ENCODE peak calls at places on chromosomes 2 and 18, in five cellular contexts. N is HT1080; C is endodermal cell; S is activated CD4-positive, alpha-beta T cell treated with anti-CD3 and anti-CD28 coated beads, Interleukin-2, amount 50 U/mL, for 24 hours; W is fibroblast of lung. Z is an unnamed sample.

GRCh38 chr2:149652925-149653324 is 65.3 kb upstream of the MMADHC start:
- DNase-seq in N (no peak), C (no peak), S (no peak), W (no peak), Z (no peak)

GRCh38 chr2:240142859-240143258 is 2.4 kb upstream of the OTOS start:
- DNase-seq in N (no peak), C (no peak), S (no peak), W (no peak), Z (no peak)

GRCh38 chr18:79910563-79910962 is 40.9 kb downstream of the SLC66A2 start:
- DNase-seq in N (no peak), C (no peak), S (no peak), W (no peak), Z (no peak)

GRCh38 chr2:176637497-176638166 is 368.4 kb downstream of the MTX2 start:
- DNase-seq in N (peak), C (peak), S (no peak), W (peak), Z (peak)

GRCh38 chr18:42045346-42045745 is 90.3 kb downstream of the PIK3C3 start:
- DNase-seq in N (peak), C (no peak), S (no peak), W (peak), Z (no peak)

GRCh38 chr18:58896268-58896667 is 31.6 kb downstream of the ZNF532 start:
- DNase-seq in N (no peak), C (no peak), S (no peak), W (no peak), Z (no peak)

GRCh38 chr18:48547456-48548403 is 8.9 kb downstream of the CTIF start:
- DNase-seq in N (peak), C (peak), S (no peak), W (peak), Z (no peak)

GRCh38 chr2:239815638-239816035 is 209.5 kb downstream of the NDUFA10 start:
- DNase-seq in N (no peak), C (peak), S (no peak), W (no peak), Z (no peak)

GRCh38 chr18:8554354-8554753 is 54.9 kb upstream of the RAB12 start:
- DNase-seq in N (no peak), C (no peak), S (no peak), W (no peak), Z (no peak)

GRCh38 chr2:3827673-3828575 is 124.5 kb downstream of the DCDC2C start:
- DNase-seq in N (peak), C (peak), S (no peak), W (no peak), Z (no peak)

GRCh38 chr2:179263460-179264237 is 983 bp downstream of the SESTD1 start:
- DNase-seq in N (peak), C (peak), S (no peak), W (peak), Z (no peak)

GRCh38 chr2:136006658-136007057 is 21.2 kb upstream of the DARS1 start:
- DNase-seq in N (peak), C (no peak), S (no peak), W (peak), Z (no peak)

GRCh38 chr2:23801396-23801795 is 125.5 kb downstream of the ATAD2B start:
- DNase-seq in N (no peak), C (no peak), S (no peak), W (peak), Z (no peak)

GRCh38 chr2:217990389-217990788 is 12.4 kb downstream of the TNS1 start:
- DNase-seq in N (no peak), C (no peak), S (no peak), W (no peak), Z (no peak)

GRCh38 chr18:45197526-45197970 is 417.7 kb upstream of the SLC14A2 start:
- DNase-seq in N (peak), C (no peak), S (no peak), W (peak), Z (peak)

GRCh38 chr2:62042944-62043343 is 137.5 kb downstream of the COMMD1 start:
- DNase-seq in N (no peak), C (no peak), S (no peak), W (peak), Z (no peak)

Z was measured in DMS79.